ENCODE peak calls at places on chromosomes 16 and 17, in ten cellular contexts. O is SW480; N is CD4-positive, alpha-beta memory T cell; J is fibroblast of lung; A is HS-27A; R is osteocyte; Z is NCI-H1436; W is IMR-90; U is RWPE1; L is BJ. Q is an unnamed sample.

GRCh38 chr16:14669776-14670175 is 24.3 kb downstream of the PLA2G10 start:
- DNase-seq in O (no peak), N (no peak), J (no peak), A (no peak), R (no peak), Z (no peak), W (no peak), U (peak), L (no peak), Q (no peak)

GRCh38 chr17:5354886-5355415 is 64.5 kb downstream of the NUP88 start:
- DNase-seq in O (no peak), N (no peak), J (no peak), A (no peak), R (no peak), Z (no peak), W (no peak), U (no peak), L (no peak), Q (no peak)

GRCh38 chr17:55710829-55711496 is 11.7 kb downstream of the TMEM100 start:
- DNase-seq in O (no peak), N (no peak), J (no peak), A (no peak), R (no peak), Z (no peak), W (no peak), U (no peak), L (no peak), Q (no peak)

GRCh38 chr16:79601092-79601977 is 798 bp upstream of the MAF start:
- DNase-seq in O (peak), N (no peak), J (peak), A (no peak), R (peak), Z (no peak), W (no peak), U (peak), L (no peak), Q (peak)

GRCh38 chr17:68497885-68498319 is 14.3 kb upstream of the PRKAR1A start:
- DNase-seq in O (no peak), N (no peak), J (no peak), A (no peak), R (no peak), Z (no peak), W (no peak), U (no peak), L (no peak), Q (no peak)

GRCh38 chr16:6165330-6165984 is 1067.9 kb upstream of the EEF2KMT start:
- DNase-seq in O (no peak), N (no peak), J (peak), A (no peak), R (no peak), Z (no peak), W (no peak), U (peak), L (no peak), Q (no peak)

GRCh38 chr17:73711916-73712315 is 67.7 kb upstream of the SDK2 start:
- DNase-seq in O (no peak), N (no peak), J (no peak), A (no peak), R (no peak), Z (no peak), W (no peak), U (no peak), L (no peak), Q (no peak)

GRCh38 chr17:75832652-75833400 is 11.4 kb downstream of the UNC13D start:
- DNase-seq in O (no peak), N (peak), J (no peak), A (no peak), R (no peak), Z (no peak), W (no peak), U (no peak), L (no peak), Q (no peak)

GRCh38 chr17:73155410-73156165 is 9.2 kb upstream of the SSTR2 start:
- DNase-seq in O (no peak), N (no peak), J (no peak), A (no peak), R (no peak), Z (no peak), W (no peak), U (no peak), L (no peak), Q (no peak)

GRCh38 chr17:14203392-14203791 is 33.3 kb downstream of the CDRT15 start:
- DNase-seq in O (no peak), N (peak), J (no peak), A (no peak), R (peak), Z (no peak), W (peak), U (no peak), L (no peak), Q (no peak)

GRCh38 chr17:42686520-42687137 is 4.3 kb downstream of the CNTNAP1 start:
- DNase-seq in O (no peak), N (no peak), J (no peak), A (no peak), R (no peak), Z (no peak), W (no peak), U (no peak), L (no peak), Q (no peak)

GRCh38 chr17:63402808-63403207 is 43.3 kb downstream of the CYB561 start:
- DNase-seq in O (no peak), N (no peak), J (peak), A (no peak), R (no peak), Z (no peak), W (peak), U (no peak), L (no peak), Q (peak)

GRCh38 chr17:65455972-65456343 is 105.5 kb downstream of the AXIN2 start:
- DNase-seq in O (peak), N (peak), J (no peak), A (no peak), R (no peak), Z (no peak), W (peak), U (no peak), L (no peak), Q (no peak)

GRCh38 chr17:74330446-74330845 is 4.4 kb downstream of the KIF19 start:
- DNase-seq in O (no peak), N (no peak), J (no peak), A (no peak), R (no peak), Z (no peak), W (no peak), U (no peak), L (no peak), Q (no peak)

GRCh38 chr17:77863814-77864161 is 94.7 kb upstream of the TNRC6C start:
- DNase-seq in O (peak), N (no peak), J (peak), A (no peak), R (no peak), Z (no peak), W (no peak), U (no peak), L (no peak), Q (no peak)

GRCh38 chr16:49788505-49788904 is 67.4 kb downstream of the ZNF423 start:
- DNase-seq in O (no peak), N (no peak), J (no peak), A (no peak), R (no peak), Z (no peak), W (no peak), U (no peak), L (no peak), Q (no peak)

GRCh38 chr16:12539185-12539929 is 264.3 kb downstream of the CPPED1 start:
- DNase-seq in O (no peak), N (no peak), J (peak), A (no peak), R (no peak), Z (no peak), W (peak), U (no peak), L (peak), Q (peak)

GRCh38 chr16:641326-642188 is at the start of gene MCRIP2:
- DNase-seq in O (peak), N (peak), J (peak), A (no peak), R (no peak), Z (no peak), W (peak), U (peak), L (no peak), Q (peak)

GRCh38 chr17:2965621-2966275 is 97.7 kb downstream of the OR1D5 start:
- DNase-seq in O (no peak), N (no peak), J (peak), A (no peak), R (peak), Z (no peak), W (peak), U (peak), L (no peak), Q (peak)

GRCh38 chr17:36183001-36183810 is 6.8 kb upstream of the TBC1D3B start:
- DNase-seq in O (peak), N (no peak), J (peak), A (no peak), R (peak), Z (no peak), W (peak), U (peak), L (no peak), Q (peak)

GRCh38 chr17:73215414-73215813 is 22.6 kb downstream of the COG1 start:
- DNase-seq in O (no peak), N (no peak), J (no peak), A (no peak), R (no peak), Z (no peak), W (no peak), U (no peak), L (no peak), Q (no peak)

GRCh38 chr17:79023886-79024771 is at the start of gene C1QTNF1:
- DNase-seq in O (peak), N (peak), J (no peak), A (no peak), R (no peak), Z (no peak), W (peak), U (peak), L (no peak), Q (peak)

GRCh38 chr17:70563301-70563820 is 394.0 kb downstream of the KCNJ2 start:
- DNase-seq in O (no peak), N (no peak), J (peak), A (no peak), R (no peak), Z (peak), W (peak), U (no peak), L (no peak), Q (peak)

GRCh38 chr16:66228791-66229190 is 137.7 kb upstream of the CDH5 start:
- DNase-seq in O (no peak), N (no peak), J (peak), A (no peak), R (no peak), Z (no peak), W (peak), U (no peak), L (no peak), Q (peak)

GRCh38 chr17:44348234-44348987 is 3.3 kb downstream of the GRN start:
- DNase-seq in O (no peak), N (no peak), J (peak), A (no peak), R (no peak), Z (no peak), W (peak), U (peak), L (no peak), Q (peak)